ENCODE peak calls at places on chromosome 13, in eight cellular contexts. One of them, this sample, is unnamed.

GRCh38 chr13:30510811-30511371 is 45.2 kb upstream of the HMGB1 start:
- DNase-seq in breast epithelium: no peak
- DNase-seq in fibroblast of lung: peak
- DNase-seq in GM12864: no peak
- DNase-seq in CD4-positive, alpha-beta T cell: no peak
- DNase-seq in nephron progenitor cell: no peak
- DNase-seq in heart left ventricle: no peak
- DNase-seq in brain microvascular endothelial cell: no peak
- DNase-seq in this sample: no peak

GRCh38 chr13:36190771-36191170 is 23.6 kb downstream of the SOHLH2 start:
- DNase-seq in nephron progenitor cell: no peak
- DNase-seq in GM12864: no peak
- DNase-seq in brain microvascular endothelial cell: no peak
- DNase-seq in breast epithelium: no peak
- DNase-seq in fibroblast of lung: peak
- DNase-seq in heart left ventricle: no peak
- DNase-seq in CD4-positive, alpha-beta T cell: no peak
- DNase-seq in this sample: no peak

GRCh38 chr13:44870456-44870929 is 118.8 kb downstream of the NUFIP1 start:
- DNase-seq in brain microvascular endothelial cell: no peak
- DNase-seq in CD4-positive, alpha-beta T cell: no peak
- DNase-seq in heart left ventricle: no peak
- DNase-seq in nephron progenitor cell: no peak
- DNase-seq in fibroblast of lung: no peak
- DNase-seq in breast epithelium: peak
- DNase-seq in GM12864: no peak
- DNase-seq in this sample: no peak

GRCh38 chr13:93476175-93476574 is 249.6 kb downstream of the GPC6 start:
- DNase-seq in GM12864: no peak
- DNase-seq in fibroblast of lung: peak
- DNase-seq in heart left ventricle: no peak
- DNase-seq in CD4-positive, alpha-beta T cell: no peak
- DNase-seq in breast epithelium: no peak
- DNase-seq in brain microvascular endothelial cell: peak
- DNase-seq in nephron progenitor cell: no peak
- DNase-seq in this sample: no peak

GRCh38 chr13:23617551-23618014 is 47.4 kb downstream of the TNFRSF19 start:
- DNase-seq in heart left ventricle: no peak
- DNase-seq in nephron progenitor cell: no peak
- DNase-seq in GM12864: no peak
- DNase-seq in CD4-positive, alpha-beta T cell: no peak
- DNase-seq in breast epithelium: no peak
- DNase-seq in brain microvascular endothelial cell: peak
- DNase-seq in fibroblast of lung: peak
- DNase-seq in this sample: no peak

GRCh38 chr13:82829040-82829439 is 1053.2 kb downstream of the SLITRK1 start:
- DNase-seq in CD4-positive, alpha-beta T cell: no peak
- DNase-seq in heart left ventricle: no peak
- DNase-seq in nephron progenitor cell: no peak
- DNase-seq in brain microvascular endothelial cell: no peak
- DNase-seq in breast epithelium: no peak
- DNase-seq in GM12864: no peak
- DNase-seq in fibroblast of lung: no peak
- DNase-seq in this sample: no peak

GRCh38 chr13:52006491-52007245 is 4.6 kb downstream of the ATP7B start:
- DNase-seq in fibroblast of lung: no peak
- DNase-seq in GM12864: no peak
- DNase-seq in CD4-positive, alpha-beta T cell: no peak
- DNase-seq in heart left ventricle: no peak
- DNase-seq in breast epithelium: no peak
- DNase-seq in brain microvascular endothelial cell: no peak
- DNase-seq in nephron progenitor cell: no peak
- DNase-seq in this sample: no peak

GRCh38 chr13:97348569-97349100 is 85.3 kb upstream of the RAP2A start:
- DNase-seq in brain microvascular endothelial cell: no peak
- DNase-seq in CD4-positive, alpha-beta T cell: no peak
- DNase-seq in nephron progenitor cell: no peak
- DNase-seq in breast epithelium: no peak
- DNase-seq in GM12864: no peak
- DNase-seq in heart left ventricle: no peak
- DNase-seq in fibroblast of lung: no peak
- DNase-seq in this sample: no peak

GRCh38 chr13:30776661-30777060 is 41.3 kb downstream of the ALOX5AP start:
- DNase-seq in fibroblast of lung: no peak
- DNase-seq in heart left ventricle: no peak
- DNase-seq in GM12864: no peak
- DNase-seq in nephron progenitor cell: no peak
- DNase-seq in CD4-positive, alpha-beta T cell: no peak
- DNase-seq in brain microvascular endothelial cell: no peak
- DNase-seq in breast epithelium: no peak
- DNase-seq in this sample: no peak

GRCh38 chr13:26037302-26037701 is 14.5 kb downstream of the SHISA2 start:
- DNase-seq in fibroblast of lung: no peak
- DNase-seq in GM12864: no peak
- DNase-seq in CD4-positive, alpha-beta T cell: no peak
- DNase-seq in breast epithelium: no peak
- DNase-seq in brain microvascular endothelial cell: no peak
- DNase-seq in nephron progenitor cell: no peak
- DNase-seq in heart left ventricle: no peak
- DNase-seq in this sample: no peak

GRCh38 chr13:108496364-108497215 is 132.8 kb upstream of the MYO16 start:
- DNase-seq in CD4-positive, alpha-beta T cell: no peak
- DNase-seq in heart left ventricle: no peak
- DNase-seq in breast epithelium: no peak
- DNase-seq in GM12864: no peak
- DNase-seq in fibroblast of lung: peak
- DNase-seq in nephron progenitor cell: peak
- DNase-seq in brain microvascular endothelial cell: no peak
- DNase-seq in this sample: no peak

GRCh38 chr13:46804391-46804815 is 7.4 kb upstream of the ESD start:
- DNase-seq in CD4-positive, alpha-beta T cell: no peak
- DNase-seq in heart left ventricle: no peak
- DNase-seq in brain microvascular endothelial cell: peak
- DNase-seq in nephron progenitor cell: no peak
- DNase-seq in GM12864: no peak
- DNase-seq in breast epithelium: no peak
- DNase-seq in fibroblast of lung: peak
- DNase-seq in this sample: no peak

GRCh38 chr13:113742000-113742441 is 17.0 kb upstream of the TMEM255B start:
- DNase-seq in nephron progenitor cell: peak
- DNase-seq in fibroblast of lung: peak
- DNase-seq in heart left ventricle: peak
- DNase-seq in breast epithelium: no peak
- DNase-seq in GM12864: no peak
- DNase-seq in CD4-positive, alpha-beta T cell: no peak
- DNase-seq in brain microvascular endothelial cell: no peak
- DNase-seq in this sample: no peak

GRCh38 chr13:45341799-45342584 is 1.0 kb upstream of the TPT1 start:
- DNase-seq in nephron progenitor cell: no peak
- DNase-seq in breast epithelium: peak
- DNase-seq in CD4-positive, alpha-beta T cell: no peak
- DNase-seq in brain microvascular endothelial cell: no peak
- DNase-seq in heart left ventricle: no peak
- DNase-seq in fibroblast of lung: peak
- DNase-seq in GM12864: no peak
- DNase-seq in this sample: no peak

GRCh38 chr13:86960876-86961275 is 710.3 kb upstream of the SLITRK5 start:
- DNase-seq in CD4-positive, alpha-beta T cell: no peak
- DNase-seq in heart left ventricle: no peak
- DNase-seq in nephron progenitor cell: no peak
- DNase-seq in GM12864: no peak
- DNase-seq in brain microvascular endothelial cell: no peak
- DNase-seq in breast epithelium: no peak
- DNase-seq in fibroblast of lung: peak
- DNase-seq in this sample: no peak

GRCh38 chr13:110759710-110760109 is 46.2 kb downstream of the ING1 start:
- DNase-seq in heart left ventricle: no peak
- DNase-seq in fibroblast of lung: peak
- DNase-seq in GM12864: no peak
- DNase-seq in breast epithelium: no peak
- DNase-seq in nephron progenitor cell: no peak
- DNase-seq in CD4-positive, alpha-beta T cell: no peak
- DNase-seq in brain microvascular endothelial cell: peak
- DNase-seq in this sample: no peak

GRCh38 chr13:44703371-44703770 is 127.2 kb upstream of the TSC22D1 start:
- DNase-seq in nephron progenitor cell: no peak
- DNase-seq in GM12864: no peak
- DNase-seq in CD4-positive, alpha-beta T cell: no peak
- DNase-seq in breast epithelium: no peak
- DNase-seq in heart left ventricle: no peak
- DNase-seq in brain microvascular endothelial cell: peak
- DNase-seq in fibroblast of lung: peak
- DNase-seq in this sample: no peak

GRCh38 chr13:93522486-93522885 is 295.9 kb downstream of the GPC6 start:
- DNase-seq in breast epithelium: no peak
- DNase-seq in CD4-positive, alpha-beta T cell: no peak
- DNase-seq in brain microvascular endothelial cell: peak
- DNase-seq in nephron progenitor cell: no peak
- DNase-seq in fibroblast of lung: peak
- DNase-seq in heart left ventricle: no peak
- DNase-seq in GM12864: no peak
- DNase-seq in this sample: no peak

GRCh38 chr13:84609716-84610115 is 727.4 kb upstream of the SLITRK1 start:
- DNase-seq in heart left ventricle: no peak
- DNase-seq in breast epithelium: no peak
- DNase-seq in fibroblast of lung: peak
- DNase-seq in nephron progenitor cell: no peak
- DNase-seq in brain microvascular endothelial cell: peak
- DNase-seq in CD4-positive, alpha-beta T cell: no peak
- DNase-seq in GM12864: no peak
- DNase-seq in this sample: no peak

GRCh38 chr13:30748717-30749116 is 13.4 kb downstream of the ALOX5AP start:
- DNase-seq in GM12864: no peak
- DNase-seq in breast epithelium: no peak
- DNase-seq in CD4-positive, alpha-beta T cell: no peak
- DNase-seq in heart left ventricle: no peak
- DNase-seq in fibroblast of lung: no peak
- DNase-seq in nephron progenitor cell: no peak
- DNase-seq in brain microvascular endothelial cell: no peak
- DNase-seq in this sample: no peak

GRCh38 chr13:46687810-46688209 is 109.2 kb downstream of the ESD start:
- DNase-seq in brain microvascular endothelial cell: peak
- DNase-seq in nephron progenitor cell: no peak
- DNase-seq in fibroblast of lung: peak
- DNase-seq in breast epithelium: no peak
- DNase-seq in GM12864: no peak
- DNase-seq in CD4-positive, alpha-beta T cell: no peak
- DNase-seq in heart left ventricle: no peak
- DNase-seq in this sample: no peak

GRCh38 chr13:40668335-40668734 is 1.9 kb upstream of the FOXO1 start:
- DNase-seq in heart left ventricle: peak
- DNase-seq in GM12864: no peak
- DNase-seq in nephron progenitor cell: peak
- DNase-seq in brain microvascular endothelial cell: no peak
- DNase-seq in fibroblast of lung: no peak
- DNase-seq in CD4-positive, alpha-beta T cell: peak
- DNase-seq in breast epithelium: no peak
- DNase-seq in this sample: no peak
- TF ChIP-seq CTCF in heart left ventricle: peak
- TF ChIP-seq CTCF in GM12864: peak
- TF ChIP-seq CTCF in nephron progenitor cell: peak
- TF ChIP-seq CTCF in brain microvascular endothelial cell: peak
- TF ChIP-seq CTCF in fibroblast of lung: peak
- TF ChIP-seq CTCF in CD4-positive, alpha-beta T cell: peak
- TF ChIP-seq CTCF in breast epithelium: no peak
- TF ChIP-seq CTCF in this sample: no peak

GRCh38 chr13:49649244-49649962 is 21.1 kb downstream of the ARL11 start:
- DNase-seq in fibroblast of lung: peak
- DNase-seq in CD4-positive, alpha-beta T cell: no peak
- DNase-seq in GM12864: no peak
- DNase-seq in nephron progenitor cell: no peak
- DNase-seq in heart left ventricle: no peak
- DNase-seq in brain microvascular endothelial cell: peak
- DNase-seq in breast epithelium: no peak
- DNase-seq in this sample: no peak
- TF ChIP-seq CTCF in fibroblast of lung: peak
- TF ChIP-seq CTCF in CD4-positive, alpha-beta T cell: no peak
- TF ChIP-seq CTCF in GM12864: no peak
- TF ChIP-seq CTCF in nephron progenitor cell: peak
- TF ChIP-seq CTCF in heart left ventricle: peak
- TF ChIP-seq CTCF in brain microvascular endothelial cell: peak
- TF ChIP-seq CTCF in breast epithelium: no peak
- TF ChIP-seq CTCF in this sample: no peak

GRCh38 chr13:79867248-79867647 is 386.3 kb downstream of the NDFIP2 start:
- DNase-seq in brain microvascular endothelial cell: peak
- DNase-seq in CD4-positive, alpha-beta T cell: no peak
- DNase-seq in nephron progenitor cell: no peak
- DNase-seq in breast epithelium: no peak
- DNase-seq in fibroblast of lung: peak
- DNase-seq in heart left ventricle: no peak
- DNase-seq in GM12864: no peak
- DNase-seq in this sample: no peak

GRCh38 chr13:79870766-79871165 is 389.8 kb downstream of the NDFIP2 start:
- DNase-seq in fibroblast of lung: peak
- DNase-seq in breast epithelium: no peak
- DNase-seq in nephron progenitor cell: no peak
- DNase-seq in brain microvascular endothelial cell: no peak
- DNase-seq in CD4-positive, alpha-beta T cell: no peak
- DNase-seq in heart left ventricle: no peak
- DNase-seq in GM12864: no peak
- DNase-seq in this sample: no peak

GRCh38 chr13:79870123-79870522 is 389.2 kb downstream of the NDFIP2 start:
- DNase-seq in breast epithelium: no peak
- DNase-seq in GM12864: no peak
- DNase-seq in brain microvascular endothelial cell: no peak
- DNase-seq in fibroblast of lung: peak
- DNase-seq in heart left ventricle: no peak
- DNase-seq in nephron progenitor cell: no peak
- DNase-seq in CD4-positive, alpha-beta T cell: no peak
- DNase-seq in this sample: no peak

GRCh38 chr13:79871594-79871993 is 390.6 kb downstream of the NDFIP2 start:
- DNase-seq in breast epithelium: no peak
- DNase-seq in GM12864: no peak
- DNase-seq in fibroblast of lung: no peak
- DNase-seq in brain microvascular endothelial cell: no peak
- DNase-seq in nephron progenitor cell: no peak
- DNase-seq in heart left ventricle: no peak
- DNase-seq in CD4-positive, alpha-beta T cell: no peak
- DNase-seq in this sample: no peak

DNA sequence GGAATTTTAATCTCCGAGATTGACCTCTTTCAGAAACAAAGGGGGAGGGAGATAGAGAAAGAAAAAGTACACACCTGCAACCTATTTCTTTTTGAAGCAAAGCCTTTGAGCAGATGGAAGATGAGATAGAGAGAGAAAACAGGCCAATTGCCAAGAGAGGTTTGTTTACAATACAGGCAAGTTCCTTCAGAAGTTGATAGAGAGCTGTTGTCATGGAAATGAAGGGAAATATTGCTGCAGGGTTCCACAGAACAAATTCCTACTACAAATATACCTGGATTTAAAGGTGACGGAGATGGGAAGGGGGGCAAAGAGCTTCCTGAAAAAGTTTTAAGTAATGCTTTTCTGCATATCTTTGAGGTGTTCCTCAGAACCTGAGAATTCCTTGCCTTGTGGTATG is 388.4 kb downstream of the NDFIP2 start:
- DNase-seq in brain microvascular endothelial cell: peak
- DNase-seq in nephron progenitor cell: no peak
- DNase-seq in fibroblast of lung: peak
- DNase-seq in breast epithelium: no peak
- DNase-seq in heart left ventricle: no peak
- DNase-seq in CD4-positive, alpha-beta T cell: no peak
- DNase-seq in GM12864: no peak
- DNase-seq in this sample: no peak
- TF ChIP-seq CTCF in brain microvascular endothelial cell: no peak
- TF ChIP-seq CTCF in nephron progenitor cell: no peak
- TF ChIP-seq CTCF in fibroblast of lung: no peak
- TF ChIP-seq CTCF in breast epithelium: no peak
- TF ChIP-seq CTCF in heart left ventricle: no peak
- TF ChIP-seq CTCF in CD4-positive, alpha-beta T cell: no peak
- TF ChIP-seq CTCF in GM12864: no peak
- TF ChIP-seq CTCF in this sample: no peak

GRCh38 chr13:73983109-73983508 is 151.1 kb downstream of the KLF12 start:
- DNase-seq in breast epithelium: no peak
- DNase-seq in GM12864: no peak
- DNase-seq in heart left ventricle: no peak
- DNase-seq in CD4-positive, alpha-beta T cell: no peak
- DNase-seq in brain microvascular endothelial cell: no peak
- DNase-seq in nephron progenitor cell: no peak
- DNase-seq in fibroblast of lung: no peak
- DNase-seq in this sample: no peak
- TF ChIP-seq CTCF in breast epithelium: no peak
- TF ChIP-seq CTCF in GM12864: no peak
- TF ChIP-seq CTCF in heart left ventricle: no peak
- TF ChIP-seq CTCF in CD4-positive, alpha-beta T cell: no peak
- TF ChIP-seq CTCF in brain microvascular endothelial cell: no peak
- TF ChIP-seq CTCF in nephron progenitor cell: no peak
- TF ChIP-seq CTCF in fibroblast of lung: no peak
- TF ChIP-seq CTCF in this sample: no peak

This sample was measured in activated B cell treated with CpG ODN at 0.5 μM for 24 hours.